ENCODE peak calls at places on chromosomes 5 and 9, in four cellular contexts. B is astrocyte, K is cardiac fibroblast, H is fibroblast of pulmonary artery. S is an unnamed sample.

GRCh38 chr5:169164481-169164925 is 136.4 kb downstream of the SLIT3 start:
- DNase-seq in B (peak), H (peak), K (peak), S (peak)

GRCh38 chr5:79201206-79201605 is 34.7 kb upstream of the JMY start:
- DNase-seq in B (peak), H (no peak), K (no peak), S (no peak)

GRCh38 chr5:103031607-103032006 is 88.3 kb downstream of the GIN1 start:
- DNase-seq in B (no peak), K (peak), H (peak), S (no peak)

GRCh38 chr5:111755264-111755941 is 1.6 kb downstream of the NREP start:
- DNase-seq in K (no peak), H (no peak), B (no peak), S (no peak)

GRCh38 chr9:136089697-136090045 is 5.4 kb downstream of the NACC2 start:
- DNase-seq in H (peak), K (peak), B (no peak), S (peak)

GRCh38 chr5:78908173-78908901 is 76.8 kb downstream of the ARSB start:
- DNase-seq in K (peak), H (peak), B (peak), S (peak)

GRCh38 chr5:68652507-68652906 is 437.0 kb downstream of the PIK3R1 start:
- DNase-seq in H (peak), B (peak), K (peak), S (peak)

GRCh38 chr5:53339962-53340540 is 140.4 kb upstream of the FST start:
- DNase-seq in H (no peak), K (no peak), B (no peak), S (peak)

GRCh38 chr5:137847699-137848098 is 20.0 kb upstream of the MYOT start:
- DNase-seq in H (no peak), K (no peak), B (no peak), S (no peak)
- H3K4me3 ChIP-seq in H (no peak), K (no peak), B (no peak), S (no peak)

GRCh38 chr5:132791026-132791425 is 14.0 kb upstream of the SEPTIN8 start:
- DNase-seq in K (no peak), B (no peak), H (no peak), S (no peak)

GRCh38 chr5:132788508-132788907 is 11.5 kb upstream of the SEPTIN8 start:
- DNase-seq in K (no peak), B (no peak), H (no peak), S (no peak)

GRCh38 chr5:132787076-132787475 is 10.0 kb upstream of the SEPTIN8 start:
- DNase-seq in H (no peak), B (peak), K (no peak), S (peak)

GRCh38 chr5:132788990-132789886 is 12.2 kb upstream of the SEPTIN8 start:
- DNase-seq in B (no peak), K (no peak), H (no peak), S (no peak)

DNA sequence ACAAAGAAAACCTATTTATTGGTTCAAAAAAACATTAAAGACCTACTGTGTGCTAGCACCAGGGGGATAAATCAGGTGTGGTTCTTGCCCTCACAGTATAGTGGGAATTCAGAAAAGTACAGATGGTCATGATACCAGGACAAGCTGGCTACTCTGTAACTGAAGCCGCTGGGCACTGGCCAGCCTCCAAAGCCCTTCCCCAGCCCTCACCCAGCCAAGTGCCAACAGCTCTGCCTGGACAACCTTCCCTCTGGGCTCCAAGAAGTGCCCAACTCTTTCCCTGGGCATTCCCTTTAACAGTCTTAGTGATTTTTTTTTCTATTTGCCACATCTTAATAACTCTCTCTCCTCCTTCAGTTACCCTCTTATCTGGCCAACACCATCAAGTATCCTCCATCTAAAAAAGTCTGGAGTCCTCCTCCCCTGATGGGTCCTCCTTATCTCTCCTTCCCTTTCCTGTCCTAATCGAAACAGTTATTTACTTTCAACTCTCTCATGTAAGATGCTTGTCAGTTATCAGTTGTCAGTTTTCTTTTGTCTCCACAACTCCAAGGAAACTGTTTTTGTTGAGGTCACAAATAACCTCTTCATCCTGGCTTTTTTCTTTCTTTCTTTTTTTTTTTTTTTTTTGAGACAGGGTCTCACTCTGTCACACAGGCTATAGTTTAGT is 13.3 kb upstream of the SEPTIN8 start:
- DNase-seq in K (no peak), H (no peak), B (no peak), S (no peak)
- H3K4me3 ChIP-seq in K (no peak), H (no peak), B (no peak), S (no peak)

DNA sequence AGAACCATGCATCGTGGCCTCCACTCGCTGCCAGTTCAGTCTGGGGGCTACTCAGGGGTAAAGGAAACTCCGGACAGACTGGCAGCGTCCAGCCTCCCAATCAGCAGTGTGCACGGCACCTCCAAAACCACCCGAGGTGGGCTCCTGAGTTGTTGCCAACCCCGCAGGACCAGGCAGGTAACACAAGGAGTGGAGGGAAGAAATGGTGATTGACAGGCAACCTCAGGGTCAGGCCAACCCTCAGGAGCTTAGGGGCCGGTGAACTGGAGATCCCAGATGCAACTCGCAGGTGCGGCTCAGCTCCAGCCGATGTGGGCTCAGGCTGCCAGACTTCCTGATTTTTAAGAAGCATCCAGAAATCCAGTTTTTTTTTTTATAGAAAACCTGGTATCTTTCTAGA is 37.3 kb upstream of the AKNA start:
- DNase-seq in H (no peak), B (no peak), K (no peak), S (no peak)
- H3K4me3 ChIP-seq in H (no peak), B (no peak), K (no peak), S (no peak)

GRCh38 chr9:109317979-109318671 is 2.7 kb downstream of the EPB41L4B start:
- DNase-seq in K (no peak), H (no peak), B (no peak), S (no peak)
- H3K4me3 ChIP-seq in K (no peak), H (no peak), B (no peak), S (no peak)

GRCh38 chr9:109182940-109183798 is 16.1 kb upstream of the FRRS1L start:
- DNase-seq in B (peak), H (peak), K (peak), S (peak)
- H3K4me3 ChIP-seq in B (no peak), H (no peak), K (no peak), S (no peak)

GRCh38 chr5:141574122-141574510 is 44.7 kb downstream of the DIAPH1 start:
- DNase-seq in K (no peak), H (no peak), B (no peak), S (no peak)
- H3K4me3 ChIP-seq in K (no peak), H (no peak), B (no peak), S (no peak)

GRCh38 chr5:71788794-71789193 is 69.7 kb downstream of the CARTPT start:
- DNase-seq in H (no peak), K (no peak), B (no peak), S (no peak)
- H3K4me3 ChIP-seq in H (no peak), K (no peak), B (no peak), S (no peak)